ENCODE peak calls at places on chromosomes 7 and 10, in six cellular contexts. C, T, K, V, P and Q are unnamed samples. For H3K9me3, the result is how much of the 10 kb centered on the place peaks cover.

GRCh38 chr7:30743371-30744074 is 8.4 kb upstream of the INMT start:
- DNase-seq in C (no peak), T (no peak), K (no peak), V (no peak), P (peak), Q (peak)

GRCh38 chr10:17257466-17258321 is 29.7 kb downstream of the VIM start:
- DNase-seq in C (peak), T (no peak), K (peak), V (peak), P (peak), Q (peak)

GRCh38 chr10:1552415-1552814 is 184.9 kb downstream of the ADARB2 start:
- DNase-seq in C (no peak), T (no peak), K (no peak), V (no peak), P (no peak), Q (no peak)

GRCh38 chr10:124009616-124010015 is 83.8 kb downstream of the CHST15 start:
- DNase-seq in C (no peak), T (no peak), K (no peak), V (no peak), P (no peak), Q (no peak)

GRCh38 chr7:30352169-30352568 is 67.8 kb downstream of the ZNRF2 start:
- DNase-seq in C (no peak), T (no peak), K (no peak), V (peak), P (no peak), Q (no peak)

GRCh38 chr10:7258948-7259523 is 151.8 kb downstream of the SFMBT2 start:
- DNase-seq in C (peak), T (no peak), K (no peak), V (peak), P (peak), Q (no peak)

GRCh38 chr10:32846974-32847373 is 111.1 kb downstream of the ITGB1 start:
- DNase-seq in C (no peak), T (no peak), K (no peak), V (no peak), P (no peak), Q (no peak)

GRCh38 chr7:53119514-53119933 is 84.1 kb downstream of the POM121L12 start:
- DNase-seq in C (no peak), T (no peak), K (no peak), V (no peak), P (no peak), Q (no peak)

GRCh38 chr7:75596727-75597614 is 104.9 kb downstream of the SPDYE5 start:
- DNase-seq in C (no peak), T (no peak), K (no peak), V (no peak), P (no peak), Q (no peak)

GRCh38 chr7:155316427-155317113 is 18.9 kb downstream of the INSIG1 start:
- DNase-seq in C (no peak), T (no peak), K (no peak), V (no peak), P (no peak), Q (no peak)

GRCh38 chr10:59346321-59346720 is 16.0 kb downstream of the FAM13C start:
- DNase-seq in C (no peak), T (no peak), K (no peak), V (no peak), P (no peak), Q (peak)

GRCh38 chr7:79622781-79623180 is 169.3 kb upstream of the MAGI2 start:
- DNase-seq in C (no peak), T (no peak), K (no peak), V (no peak), P (no peak), Q (no peak)

GRCh38 chr7:155993420-155994252 is 181.4 kb upstream of the SHH start:
- DNase-seq in C (no peak), T (no peak), K (peak), V (no peak), P (no peak), Q (no peak)

GRCh38 chr7:80699030-80699638 is 60.7 kb downstream of the CD36 start:
- DNase-seq in C (no peak), T (no peak), K (no peak), V (no peak), P (no peak), Q (peak)

GRCh38 chr10:72308320-72308987 is 34.7 kb downstream of the DDIT4 start:
- DNase-seq in C (peak), T (no peak), K (no peak), V (no peak), P (peak), Q (peak)

GRCh38 chr7:142168746-142169145 is 57.2 kb downstream of the MGAM2 start:
- DNase-seq in C (no peak), T (no peak), K (no peak), V (no peak), P (no peak), Q (no peak)

GRCh38 chr10:42975005-42975493 is 101.8 kb upstream of the RET start:
- DNase-seq in C (no peak), T (no peak), K (peak), V (no peak), P (peak), Q (no peak)

GRCh38 chr7:47253650-47254080 is 328.2 kb downstream of the TNS3 start:
- DNase-seq in C (peak), T (no peak), K (peak), V (no peak), P (peak), Q (peak)

GRCh38 chr10:112182808-112183328 is 697 bp downstream of the GPAM start:
- DNase-seq in C (peak), T (no peak), K (no peak), V (no peak), P (no peak), Q (no peak)

GRCh38 chr10:21926949-21927348 is 76.6 kb downstream of the DNAJC1 start:
- DNase-seq in C (no peak), T (no peak), K (no peak), V (no peak), P (no peak), Q (peak)

GRCh38 chr7:64625114-64626082 is 40.5 kb upstream of the ZNF107 start:
- DNase-seq in C (no peak), T (no peak), K (no peak), V (peak), P (no peak), Q (no peak)

GRCh38 chr10:71847418-71847817 is 3.6 kb downstream of the PSAP start:
- DNase-seq in C (no peak), T (no peak), K (no peak), V (no peak), P (no peak), Q (no peak)

GRCh38 chr7:80294321-80294720 is 159.7 kb downstream of the GNAI1 start:
- DNase-seq in C (no peak), T (no peak), K (no peak), V (no peak), P (no peak), Q (no peak)

GRCh38 chr7:150949971-150950491 is 28.1 kb downstream of the KCNH2 start:
- DNase-seq in C (no peak), T (no peak), K (peak), V (no peak), P (peak), Q (no peak)

GRCh38 chr7:152649220-152649619 is 26.7 kb downstream of the XRCC2 start:
- DNase-seq in C (no peak), T (no peak), K (no peak), V (no peak), P (no peak), Q (no peak)

GRCh38 chr10:68095176-68095575 is 14.1 kb upstream of the MYPN start:
- DNase-seq in C (no peak), T (no peak), K (no peak), V (no peak), P (no peak), Q (no peak)

GRCh38 chr7:139490130-139490529 is 6.7 kb upstream of the KLRG2 start:
- DNase-seq in C (peak), T (no peak), K (no peak), V (no peak), P (no peak), Q (no peak)

GRCh38 chr10:4263281-4263921 is 478.4 kb upstream of the KLF6 start:
- DNase-seq in C (peak), T (no peak), K (no peak), V (no peak), P (no peak), Q (no peak)

GRCh38 chr10:116866987-116867595 is 17.8 kb downstream of the ENO4 start:
- DNase-seq in C (no peak), T (no peak), K (no peak), V (no peak), P (no peak), Q (no peak)

GRCh38 chr7:157520249-157520648 is 183.4 kb downstream of the DNAJB6 start:
- DNase-seq in C (no peak), T (no peak), K (peak), V (no peak), P (no peak), Q (no peak)

GRCh38 chr7:134885967-134886352 is 100.3 kb upstream of the AGBL3 start:
- DNase-seq in C (no peak), T (no peak), K (no peak), V (no peak), P (no peak), Q (peak)

DNA sequence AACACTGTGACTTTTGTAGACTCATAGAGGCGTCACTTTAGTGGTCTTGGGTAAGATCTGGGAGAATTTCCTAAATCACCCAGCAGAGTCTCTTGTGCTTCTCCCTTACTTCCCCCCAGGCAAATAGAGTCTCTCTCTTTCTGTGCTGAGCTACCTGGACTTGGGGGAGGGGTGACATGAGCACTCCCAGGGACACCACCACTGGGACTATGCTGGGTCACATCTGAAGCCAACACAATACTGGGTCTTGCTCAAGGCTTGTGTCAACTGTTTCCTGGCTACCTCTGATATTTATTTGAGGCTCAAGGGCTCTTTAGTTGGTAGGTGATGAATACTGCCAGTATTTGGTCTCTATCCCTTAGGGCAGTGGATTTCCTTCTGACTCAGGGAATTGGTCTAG is 214.6 kb upstream of the TPK1 start:
- DNase-seq in C (no peak), T (no peak), K (no peak), V (no peak), P (no peak), Q (no peak)
- H3K9me3 ChIP-seq in C (under half), T (under half), K (under half), V (under half), P (under half), Q (under half)

GRCh38 chr7:94843553-94843952 is 63.8 kb upstream of the PPP1R9A start:
- DNase-seq in C (no peak), T (no peak), K (no peak), V (no peak), P (no peak), Q (no peak)
- H3K9me3 ChIP-seq in C (under half), T (under half), K (under half), V (under half), P (under half), Q (under half)

GRCh38 chr10:105506258-105506657 is 865.2 kb downstream of the SORCS3 start:
- DNase-seq in C (no peak), T (no peak), K (no peak), V (no peak), P (no peak), Q (no peak)
- H3K9me3 ChIP-seq in C (under half), T (under half), K (under half), V (under half), P (under half), Q (under half)

GRCh38 chr10:128823201-128823600 is 643.8 kb upstream of the MGMT start:
- DNase-seq in C (no peak), T (no peak), K (no peak), V (no peak), P (no peak), Q (no peak)

GRCh38 chr10:128816726-128817125 is 650.3 kb upstream of the MGMT start:
- DNase-seq in C (no peak), T (no peak), K (no peak), V (no peak), P (no peak), Q (no peak)

GRCh38 chr10:128817636-128818035 is 649.4 kb upstream of the MGMT start:
- DNase-seq in C (no peak), T (no peak), K (no peak), V (no peak), P (no peak), Q (no peak)

DNA sequence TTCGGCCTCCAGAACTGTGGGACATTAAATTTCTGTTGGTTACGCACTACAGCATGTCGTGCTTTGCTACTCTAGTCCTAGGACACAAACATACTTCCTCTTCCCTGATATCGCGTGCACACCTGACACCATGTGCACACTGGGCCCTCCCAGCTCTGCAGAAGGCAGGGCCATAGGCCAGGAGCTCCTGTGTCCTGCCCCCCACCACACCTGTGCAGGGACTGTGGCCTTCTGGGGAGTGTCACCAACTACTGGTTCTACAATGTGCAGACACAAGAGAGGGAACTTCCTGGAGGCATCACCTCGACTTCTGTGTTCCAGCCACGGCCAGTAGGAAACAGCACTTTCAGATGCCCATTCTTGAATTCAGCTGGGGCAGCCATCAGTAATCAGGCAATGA is 646.4 kb upstream of the MGMT start:
- DNase-seq in C (no peak), T (no peak), K (no peak), V (no peak), P (no peak), Q (no peak)
- H3K9me3 ChIP-seq in C (under half), T (under half), K (under half), V (under half), P (under half), Q (under half)

GRCh38 chr10:122344741-122345258 is 29.7 kb upstream of the PLEKHA1 start:
- DNase-seq in C (peak), T (no peak), K (no peak), V (no peak), P (no peak), Q (peak)
- H3K9me3 ChIP-seq in C (under half), T (under half), K (under half), V (under half), P (under half), Q (under half)